ENCODE peak calls at places on chromosomes 5 and 9, in nine cellular contexts. G, E, J, S, V, T, Y, F and H are unnamed samples.

GRCh38 chr5:169296456-169297220 is 4.3 kb downstream of the SLIT3 start:
- DNase-seq in G (no peak), E (no peak), J (peak), S (no peak), V (no peak), T (peak), Y (no peak), F (no peak), H (no peak)

GRCh38 chr9:129109952-129110739 is 447 bp downstream of the CRAT start:
- DNase-seq in G (no peak), E (peak), J (no peak), S (no peak), V (no peak), T (peak), Y (no peak), F (peak), H (no peak)

GRCh38 chr5:173643964-173644363 is 27.5 kb upstream of the BOD1 start:
- DNase-seq in G (no peak), E (peak), J (no peak), S (peak), V (no peak), T (no peak), Y (peak), F (no peak), H (no peak)

GRCh38 chr5:6740586-6741150 is 27.4 kb downstream of the TENT4A start:
- DNase-seq in G (no peak), E (no peak), J (no peak), S (no peak), V (no peak), T (no peak), Y (no peak), F (no peak), H (no peak)

GRCh38 chr5:149452665-149453617 is 73.8 kb upstream of the IL17B start:
- DNase-seq in G (no peak), E (no peak), J (peak), S (no peak), V (no peak), T (peak), Y (no peak), F (peak), H (no peak)

GRCh38 chr9:109627042-109627441 is 128.9 kb upstream of the PTPN3 start:
- DNase-seq in G (no peak), E (no peak), J (no peak), S (no peak), V (no peak), T (no peak), Y (no peak), F (no peak), H (no peak)

GRCh38 chr5:159163027-159163699 is 46.2 kb downstream of the RNF145 start:
- DNase-seq in G (peak), E (peak), J (peak), S (no peak), V (no peak), T (peak), Y (no peak), F (no peak), H (no peak)

GRCh38 chr9:122340161-122340560 is 30.7 kb upstream of the PTGS1 start:
- DNase-seq in G (no peak), E (no peak), J (no peak), S (no peak), V (no peak), T (no peak), Y (no peak), F (no peak), H (no peak)

GRCh38 chr9:137126786-137127185 is 12.2 kb upstream of the GRIN1 start:
- DNase-seq in G (no peak), E (no peak), J (no peak), S (no peak), V (peak), T (no peak), Y (no peak), F (no peak), H (no peak)

GRCh38 chr9:21060919-21061561 is 16.7 kb downstream of the IFNB1 start:
- DNase-seq in G (peak), E (peak), J (peak), S (no peak), V (no peak), T (peak), Y (no peak), F (no peak), H (peak)

GRCh38 chr5:53063791-53064190 is 45.8 kb downstream of the MOCS2 start:
- DNase-seq in G (no peak), E (no peak), J (no peak), S (no peak), V (no peak), T (peak), Y (no peak), F (no peak), H (no peak)

GRCh38 chr5:147935032-147935431 is 28.7 kb upstream of the C5orf46 start:
- DNase-seq in G (no peak), E (no peak), J (peak), S (no peak), V (peak), T (peak), Y (peak), F (no peak), H (no peak)

GRCh38 chr5:105167092-105167491 is 1604.5 kb upstream of the NUDT12 start:
- DNase-seq in G (no peak), E (no peak), J (no peak), S (no peak), V (no peak), T (no peak), Y (no peak), F (no peak), H (no peak)

GRCh38 chr5:126363658-126364057 is 59.6 kb upstream of the GRAMD2B start:
- DNase-seq in G (no peak), E (no peak), J (no peak), S (no peak), V (no peak), T (peak), Y (no peak), F (no peak), H (no peak)

GRCh38 chr5:180209137-180209581 is at the start of gene RASGEF1C:
- DNase-seq in G (peak), E (peak), J (peak), S (peak), V (peak), T (peak), Y (peak), F (no peak), H (peak)

GRCh38 chr5:43601454-43602260 is 1.3 kb upstream of the NNT start:
- DNase-seq in G (no peak), E (no peak), J (peak), S (no peak), V (peak), T (peak), Y (peak), F (no peak), H (no peak)

GRCh38 chr5:133913413-133914155 is 54.8 kb downstream of the C5orf15 start:
- DNase-seq in G (no peak), E (no peak), J (no peak), S (no peak), V (no peak), T (no peak), Y (no peak), F (no peak), H (no peak)

GRCh38 chr5:37412515-37412914 is 33.4 kb downstream of the WDR70 start:
- DNase-seq in G (no peak), E (no peak), J (no peak), S (no peak), V (no peak), T (no peak), Y (no peak), F (no peak), H (no peak)